ENCODE peak calls at places on chromosomes 13 and 19, in nine cellular contexts. O is EL; N is activated CD4-positive, alpha-beta T cell treated with anti-CD3 and anti-CD28 coated beads for 24 hours; H is stimulated activated CD4-positive, alpha-beta T cell treated with anti-CD3 and anti-CD28 coated beads, Interleukin-15, amount 100 ng/mL, for 1 hour; J is A172; K is NCI-H1105 treated with DMSO at 0.1 percent for 48 hours; R is endothelial cell of umbilical vein; T is RPMI8226; A is NB4. L is an unnamed sample.

GRCh38 chr13:95497307-95497943 is 55.1 kb upstream of the CLDN10 start:
- DNase-seq in O (no peak), N (no peak), H (no peak), J (no peak), K (no peak), R (peak; percentile 14), T (no peak), A (no peak), L (no peak)

GRCh38 chr13:45863716-45864590 is 12.4 kb upstream of the SIAH3 start:
- DNase-seq in O (no peak), N (no peak), H (no peak), J (no peak), K (peak; percentile 12), R (no peak), T (no peak), A (no peak), L (no peak)

GRCh38 chr19:19599190-19599535 is 19.3 kb downstream of the PBX4 start:
- DNase-seq in O (no peak), N (no peak), H (no peak), J (no peak), K (no peak), R (no peak), T (no peak), A (no peak), L (no peak)

GRCh38 chr13:48311223-48311622 is 7.7 kb downstream of the RB1 start:
- DNase-seq in O (no peak), N (no peak), H (no peak), J (no peak), K (no peak), R (no peak), T (no peak), A (no peak), L (no peak)

GRCh38 chr13:31043891-31044657 is 111.6 kb downstream of the TEX26 start:
- DNase-seq in O (peak; percentile 79), N (peak; percentile 78), H (peak; percentile 67), J (peak; percentile 70), K (peak; percentile 66), R (peak; percentile 83), T (peak; percentile 75), A (peak; percentile 86), L (peak; percentile 63)

GRCh38 chr13:35793823-35794222 is 317.3 kb upstream of the MAB21L1 start:
- DNase-seq in O (no peak), N (no peak), H (no peak), J (no peak), K (no peak), R (no peak), T (no peak), A (no peak), L (no peak)

GRCh38 chr13:95168191-95168590 is 133.1 kb downstream of the ABCC4 start:
- DNase-seq in O (no peak), N (no peak), H (no peak), J (no peak), K (no peak), R (no peak), T (no peak), A (no peak), L (no peak)

GRCh38 chr19:34962281-34962944 is 1.6 kb downstream of the ZNF792 start:
- DNase-seq in O (peak; percentile 31), N (no peak), H (no peak), J (peak; percentile 27), K (no peak), R (peak; percentile 95), T (no peak), A (peak; percentile 72), L (no peak)

GRCh38 chr13:48514776-48515175 is 18.1 kb downstream of the RCBTB2 start:
- DNase-seq in O (no peak), N (no peak), H (no peak), J (no peak), K (no peak), R (no peak), T (no peak), A (no peak), L (no peak)

GRCh38 chr13:108877300-108877699 is 247.9 kb downstream of the MYO16 start:
- DNase-seq in O (peak; percentile 7), N (no peak), H (no peak), J (no peak), K (no peak), R (no peak), T (no peak), A (no peak), L (no peak)

GRCh38 chr19:51948979-51949378 is 21.7 kb downstream of the ZNF613 start:
- DNase-seq in O (peak; percentile 8), N (no peak), H (no peak), J (no peak), K (no peak), R (no peak), T (no peak), A (no peak), L (no peak)

GRCh38 chr13:79062291-79062690 is 343.8 kb downstream of the RBM26 start:
- DNase-seq in O (no peak), N (no peak), H (no peak), J (no peak), K (no peak), R (no peak), T (no peak), A (no peak), L (no peak)

GRCh38 chr19:8145969-8146368 is 3.4 kb downstream of the FBN3 start:
- DNase-seq in O (no peak), N (no peak), H (no peak), J (no peak), K (no peak), R (no peak), T (peak; percentile 92), A (peak; percentile 43), L (no peak)

GRCh38 chr13:96089749-96090239 is at the start of gene HS6ST3:
- DNase-seq in O (peak; percentile 11), N (no peak), H (no peak), J (peak; percentile 8), K (peak; percentile 58), R (peak; percentile 15), T (peak; percentile 47), A (peak; percentile 4), L (peak; percentile 75)

GRCh38 chr13:95185851-95186250 is 115.4 kb downstream of the ABCC4 start:
- DNase-seq in O (no peak), N (no peak), H (no peak), J (no peak), K (no peak), R (no peak), T (no peak), A (no peak), L (no peak)

GRCh38 chr19:34172661-34173144 is 399 bp downstream of the LSM14A start:
- DNase-seq in O (no peak), N (no peak), H (no peak), J (no peak), K (no peak), R (no peak), T (peak; percentile 26), A (no peak), L (no peak)

GRCh38 chr13:110466261-110466660 is 95.3 kb downstream of the RAB20 start:
- DNase-seq in O (no peak), N (no peak), H (no peak), J (no peak), K (no peak), R (no peak), T (no peak), A (no peak), L (no peak)

GRCh38 chr13:69264362-69265334 is 843.0 kb upstream of the ATXN8OS start:
- DNase-seq in O (no peak), N (no peak), H (no peak), J (no peak), K (no peak), R (no peak), T (peak; percentile 93), A (peak; percentile 9), L (no peak)

GRCh38 chr13:112955956-112956355 is 13.1 kb upstream of the MCF2L start:
- DNase-seq in O (no peak), N (no peak), H (no peak), J (no peak), K (no peak), R (no peak), T (no peak), A (no peak), L (no peak)

GRCh38 chr19:56153507-56153906 is 12.4 kb downstream of the ZNF444 start:
- DNase-seq in O (no peak), N (no peak), H (no peak), J (no peak), K (no peak), R (peak; percentile 25), T (no peak), A (no peak), L (no peak)

GRCh38 chr13:100382787-100383186 is 205.8 kb downstream of the GGACT start:
- DNase-seq in O (peak; percentile 57), N (no peak), H (no peak), J (peak; percentile 29), K (no peak), R (no peak), T (no peak), A (peak; percentile 56), L (no peak)

GRCh38 chr13:35500071-35500595 is 23.6 kb upstream of the MAB21L1 start:
- DNase-seq in O (no peak), N (no peak), H (no peak), J (no peak), K (peak; percentile 18), R (no peak), T (no peak), A (no peak), L (no peak)

GRCh38 chr13:26698392-26699196 is 62.0 kb downstream of the GPR12 start:
- DNase-seq in O (peak; percentile 81), N (peak; percentile 78), H (peak; percentile 71), J (peak; percentile 71), K (peak; percentile 67), R (peak; percentile 88), T (peak; percentile 68), A (peak; percentile 85), L (peak; percentile 55)

GRCh38 chr19:42037649-42038048 is 32.4 kb downstream of the GRIK5 start:
- DNase-seq in O (no peak), N (no peak), H (no peak), J (no peak), K (no peak), R (no peak), T (no peak), A (no peak), L (no peak)

GRCh38 chr13:99143904-99144303 is 56.8 kb upstream of the UBAC2 start:
- DNase-seq in O (no peak), N (no peak), H (no peak), J (no peak), K (no peak), R (no peak), T (no peak), A (no peak), L (no peak)

GRCh38 chr13:109778102-109778542 is 8.3 kb downstream of the IRS2 start:
- DNase-seq in O (peak; percentile 43), N (no peak), H (no peak), J (peak; percentile 49), K (peak; percentile 19), R (peak; percentile 35), T (peak; percentile 60), A (peak; percentile 60), L (peak; percentile 81)

GRCh38 chr19:10587022-10587838 is at the start of gene AP1M2:
- DNase-seq in O (no peak), N (no peak), H (no peak), J (no peak), K (peak; percentile 79), R (no peak), T (no peak), A (no peak), L (no peak)

GRCh38 chr13:101942038-101942437 is 459.8 kb downstream of the FGF14 start:
- DNase-seq in O (peak; percentile 10), N (no peak), H (no peak), J (peak; percentile 69), K (peak; percentile 75), R (peak; percentile 28), T (no peak), A (peak; percentile 50), L (peak; percentile 41)

GRCh38 chr13:98877466-98877865 is 100.4 kb downstream of the DOCK9 start:
- DNase-seq in O (no peak), N (no peak), H (no peak), J (no peak), K (no peak), R (no peak), T (no peak), A (no peak), L (no peak)

GRCh38 chr19:34261335-34262109 is 7.2 kb downstream of the GARRE1 start:
- DNase-seq in O (no peak), N (no peak), H (no peak), J (no peak), K (no peak), R (no peak), T (no peak), A (no peak), L (no peak)

GRCh38 chr13:26480246-26480855 is 77.1 kb upstream of the WASF3 start:
- DNase-seq in O (peak; percentile 54), N (no peak), H (no peak), J (no peak), K (no peak), R (no peak), T (no peak), A (no peak), L (no peak)